ENCODE peak calls at places on chromosomes 3 and 15, in four cellular contexts. One of them, this sample, is unnamed. For H3K4me1, the result is how much of the 10 kb centered on the place peaks cover.

GRCh38 chr3:46516521-46516920 is 18.7 kb downstream of the RTP3 start:
- DNase-seq in body of pancreas: no peak
- DNase-seq in cardiac muscle cell: peak
- DNase-seq in foreskin keratinocyte: no peak
- DNase-seq in this sample: no peak

GRCh38 chr3:125107861-125108567 is 52.2 kb upstream of the HEG1 start:
- DNase-seq in body of pancreas: no peak
- DNase-seq in cardiac muscle cell: peak
- DNase-seq in foreskin keratinocyte: peak
- DNase-seq in this sample: no peak

GRCh38 chr3:142815803-142816202 is 73.1 kb downstream of the PCOLCE2 start:
- DNase-seq in body of pancreas: no peak
- DNase-seq in cardiac muscle cell: no peak
- DNase-seq in foreskin keratinocyte: no peak
- DNase-seq in this sample: no peak

GRCh38 chr3:66412176-66412887 is 88.5 kb downstream of the LRIG1 start:
- DNase-seq in body of pancreas: no peak
- DNase-seq in cardiac muscle cell: no peak
- DNase-seq in foreskin keratinocyte: no peak
- DNase-seq in this sample: no peak

GRCh38 chr3:48598323-48599076 is 3.4 kb upstream of the COL7A1 start:
- DNase-seq in body of pancreas: no peak
- DNase-seq in cardiac muscle cell: peak
- DNase-seq in foreskin keratinocyte: peak
- DNase-seq in this sample: peak

GRCh38 chr15:80854104-80854503 is 74.9 kb downstream of the CEMIP start:
- DNase-seq in body of pancreas: no peak
- DNase-seq in cardiac muscle cell: peak
- DNase-seq in foreskin keratinocyte: no peak
- DNase-seq in this sample: no peak

GRCh38 chr15:98812711-98813441 is 164.5 kb downstream of the IGF1R start:
- DNase-seq in body of pancreas: no peak
- DNase-seq in cardiac muscle cell: peak
- DNase-seq in foreskin keratinocyte: no peak
- DNase-seq in this sample: no peak

GRCh38 chr3:178084938-178085816 is 451.1 kb upstream of the KCNMB2 start:
- DNase-seq in body of pancreas: peak
- DNase-seq in cardiac muscle cell: peak
- DNase-seq in foreskin keratinocyte: no peak
- DNase-seq in this sample: peak

GRCh38 chr3:134652409-134652831 is 1.6 kb upstream of the KY start:
- DNase-seq in body of pancreas: no peak
- DNase-seq in cardiac muscle cell: peak
- DNase-seq in foreskin keratinocyte: no peak
- DNase-seq in this sample: peak

GRCh38 chr15:63426552-63426951 is 44.9 kb upstream of the CA12 start:
- DNase-seq in body of pancreas: no peak
- DNase-seq in cardiac muscle cell: no peak
- DNase-seq in foreskin keratinocyte: no peak
- DNase-seq in this sample: no peak

GRCh38 chr15:76185716-76186115 is 125.6 kb downstream of the ETFA start:
- DNase-seq in body of pancreas: peak
- DNase-seq in cardiac muscle cell: peak
- DNase-seq in foreskin keratinocyte: peak
- DNase-seq in this sample: no peak

GRCh38 chr3:53250453-53250852 is 5.4 kb downstream of the TKT start:
- DNase-seq in body of pancreas: no peak
- DNase-seq in cardiac muscle cell: no peak
- DNase-seq in foreskin keratinocyte: no peak
- DNase-seq in this sample: no peak

GRCh38 chr15:31275331-31276262 is 51.0 kb upstream of the KLF13 start:
- DNase-seq in body of pancreas: no peak
- DNase-seq in cardiac muscle cell: no peak
- DNase-seq in foreskin keratinocyte: no peak
- DNase-seq in this sample: peak

GRCh38 chr3:134864644-134865043 is 69.6 kb downstream of the EPHB1 start:
- DNase-seq in body of pancreas: no peak
- DNase-seq in cardiac muscle cell: peak
- DNase-seq in foreskin keratinocyte: no peak
- DNase-seq in this sample: no peak

GRCh38 chr15:47331796-47332480 is 385.4 kb upstream of the SEMA6D start:
- DNase-seq in body of pancreas: no peak
- DNase-seq in cardiac muscle cell: peak
- DNase-seq in foreskin keratinocyte: peak
- DNase-seq in this sample: no peak

GRCh38 chr3:71859128-71859519 is 74.2 kb upstream of the PROK2 start:
- DNase-seq in body of pancreas: peak
- DNase-seq in cardiac muscle cell: peak
- DNase-seq in foreskin keratinocyte: peak
- DNase-seq in this sample: no peak

GRCh38 chr3:21752749-21753347 is 1.8 kb upstream of the ZNF385D start:
- DNase-seq in body of pancreas: no peak
- DNase-seq in cardiac muscle cell: peak
- DNase-seq in foreskin keratinocyte: no peak
- DNase-seq in this sample: no peak

GRCh38 chr3:86563358-86563970 is 427.5 kb downstream of the VGLL3 start:
- DNase-seq in body of pancreas: no peak
- DNase-seq in cardiac muscle cell: peak
- DNase-seq in foreskin keratinocyte: no peak
- DNase-seq in this sample: no peak

GRCh38 chr3:13028010-13028821 is 45.0 kb downstream of the IQSEC1 start:
- DNase-seq in body of pancreas: no peak
- DNase-seq in cardiac muscle cell: no peak
- DNase-seq in foreskin keratinocyte: no peak
- DNase-seq in this sample: no peak

GRCh38 chr15:49494842-49495241 is 71.8 kb downstream of the FGF7 start:
- DNase-seq in body of pancreas: no peak
- DNase-seq in cardiac muscle cell: no peak
- DNase-seq in foreskin keratinocyte: peak
- DNase-seq in this sample: no peak

GRCh38 chr3:150588027-150588830 is 14.9 kb upstream of the SELENOT start:
- DNase-seq in body of pancreas: no peak
- DNase-seq in cardiac muscle cell: no peak
- DNase-seq in foreskin keratinocyte: no peak
- DNase-seq in this sample: no peak

GRCh38 chr3:5122741-5123706 is 932 bp downstream of the ARL8B start:
- DNase-seq in body of pancreas: peak
- DNase-seq in cardiac muscle cell: peak
- DNase-seq in foreskin keratinocyte: peak
- DNase-seq in this sample: peak
- H3K27ac ChIP-seq in body of pancreas: peak
- H3K27ac ChIP-seq in cardiac muscle cell: peak
- H3K27ac ChIP-seq in foreskin keratinocyte: peak
- H3K27ac ChIP-seq in this sample: peak

GRCh38 chr3:161084277-161084676 is 20.9 kb downstream of the B3GALNT1 start:
- DNase-seq in body of pancreas: no peak
- DNase-seq in cardiac muscle cell: no peak
- DNase-seq in foreskin keratinocyte: no peak
- DNase-seq in this sample: no peak

GRCh38 chr3:161083131-161083530 is 22.0 kb downstream of the B3GALNT1 start:
- DNase-seq in body of pancreas: no peak
- DNase-seq in cardiac muscle cell: no peak
- DNase-seq in foreskin keratinocyte: no peak
- DNase-seq in this sample: no peak

GRCh38 chr3:161081675-161082462 is 23.3 kb downstream of the B3GALNT1 start:
- DNase-seq in body of pancreas: no peak
- DNase-seq in cardiac muscle cell: peak
- DNase-seq in foreskin keratinocyte: no peak
- DNase-seq in this sample: no peak
- H3K4me1 ChIP-seq in body of pancreas: under half
- H3K4me1 ChIP-seq in cardiac muscle cell: under half
- H3K4me1 ChIP-seq in foreskin keratinocyte: under half
- H3K4me1 ChIP-seq in this sample: under half

GRCh38 chr3:183554377-183554776 is 1.1 kb downstream of the KLHL6 start:
- DNase-seq in body of pancreas: no peak
- DNase-seq in cardiac muscle cell: no peak
- DNase-seq in foreskin keratinocyte: no peak
- DNase-seq in this sample: no peak

GRCh38 chr3:183555541-183556081 is at the start of gene KLHL6:
- DNase-seq in body of pancreas: no peak
- DNase-seq in cardiac muscle cell: peak
- DNase-seq in foreskin keratinocyte: no peak
- DNase-seq in this sample: peak

GRCh38 chr3:183548262-183548769 is 7.2 kb downstream of the KLHL6 start:
- DNase-seq in body of pancreas: no peak
- DNase-seq in cardiac muscle cell: peak
- DNase-seq in foreskin keratinocyte: peak
- DNase-seq in this sample: no peak

GRCh38 chr3:183553263-183554026 is 2.1 kb downstream of the KLHL6 start:
- DNase-seq in body of pancreas: no peak
- DNase-seq in cardiac muscle cell: no peak
- DNase-seq in foreskin keratinocyte: no peak
- DNase-seq in this sample: no peak

GRCh38 chr3:183551930-183552329 is 3.6 kb downstream of the KLHL6 start:
- DNase-seq in body of pancreas: no peak
- DNase-seq in cardiac muscle cell: no peak
- DNase-seq in foreskin keratinocyte: no peak
- DNase-seq in this sample: no peak
- H3K27ac ChIP-seq in body of pancreas: no peak
- H3K27ac ChIP-seq in cardiac muscle cell: no peak
- H3K27ac ChIP-seq in foreskin keratinocyte: no peak
- H3K27ac ChIP-seq in this sample: no peak

DNA sequence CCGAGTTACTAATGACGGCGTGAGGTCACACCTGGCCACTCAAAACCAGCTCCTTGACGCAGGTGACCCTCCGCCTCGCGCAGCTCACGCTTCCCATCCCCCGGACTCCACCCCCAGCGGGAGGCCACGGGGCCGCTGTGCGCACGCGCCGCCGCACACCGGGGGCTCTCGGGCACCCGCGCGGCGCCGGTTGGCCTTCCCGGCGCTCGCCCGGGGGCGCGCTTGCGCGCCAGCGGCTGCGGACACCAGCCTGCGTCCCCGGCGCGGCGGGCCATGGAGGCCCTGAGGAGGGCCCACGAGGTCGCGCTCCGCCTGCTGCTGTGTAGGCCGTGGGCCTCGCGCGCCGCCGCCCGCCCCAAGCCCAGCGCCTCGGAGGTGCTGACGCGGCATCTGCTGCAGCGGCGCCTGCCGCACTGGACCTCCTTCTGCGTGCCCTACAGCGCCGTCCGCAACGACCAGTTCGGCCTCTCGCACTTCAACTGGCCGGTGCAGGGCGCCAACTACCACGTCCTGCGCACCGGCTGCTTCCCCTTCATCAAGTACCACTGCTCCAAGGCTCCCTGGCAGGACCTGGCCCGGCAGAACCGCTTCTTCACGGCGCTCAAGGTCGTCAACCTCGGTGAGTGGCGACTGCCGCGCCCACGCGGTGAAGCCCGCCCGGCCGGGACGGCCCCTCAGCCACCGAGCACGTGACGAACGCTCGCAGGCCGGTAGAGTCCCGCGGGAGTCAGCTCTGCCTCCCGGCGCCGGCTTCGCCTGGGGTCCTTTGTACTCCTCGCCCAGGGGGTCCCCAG is at the start of gene C15orf61:
- DNase-seq in body of pancreas: peak
- DNase-seq in cardiac muscle cell: peak
- DNase-seq in foreskin keratinocyte: peak
- DNase-seq in this sample: peak
- H3K4me1 ChIP-seq in body of pancreas: under half
- H3K4me1 ChIP-seq in cardiac muscle cell: under half
- H3K4me1 ChIP-seq in foreskin keratinocyte: under half
- H3K4me1 ChIP-seq in this sample: under half

GRCh38 chr3:194166682-194167479 is 30.9 kb downstream of the HES1 start:
- DNase-seq in body of pancreas: no peak
- DNase-seq in cardiac muscle cell: peak
- DNase-seq in foreskin keratinocyte: no peak
- DNase-seq in this sample: peak
- H3K27ac ChIP-seq in body of pancreas: no peak
- H3K27ac ChIP-seq in cardiac muscle cell: no peak
- H3K27ac ChIP-seq in foreskin keratinocyte: no peak
- H3K27ac ChIP-seq in this sample: no peak

GRCh38 chr15:87661481-87661880 is 595.1 kb downstream of the NTRK3 start:
- DNase-seq in body of pancreas: no peak
- DNase-seq in cardiac muscle cell: no peak
- DNase-seq in foreskin keratinocyte: no peak
- DNase-seq in this sample: no peak

GRCh38 chr15:87662575-87662974 is 594.0 kb downstream of the NTRK3 start:
- DNase-seq in body of pancreas: no peak
- DNase-seq in cardiac muscle cell: no peak
- DNase-seq in foreskin keratinocyte: no peak
- DNase-seq in this sample: no peak

GRCh38 chr15:87656373-87656772 is 600.2 kb downstream of the NTRK3 start:
- DNase-seq in body of pancreas: no peak
- DNase-seq in cardiac muscle cell: no peak
- DNase-seq in foreskin keratinocyte: no peak
- DNase-seq in this sample: no peak

GRCh38 chr15:87661952-87662351 is 594.6 kb downstream of the NTRK3 start:
- DNase-seq in body of pancreas: no peak
- DNase-seq in cardiac muscle cell: no peak
- DNase-seq in foreskin keratinocyte: no peak
- DNase-seq in this sample: no peak

DNA sequence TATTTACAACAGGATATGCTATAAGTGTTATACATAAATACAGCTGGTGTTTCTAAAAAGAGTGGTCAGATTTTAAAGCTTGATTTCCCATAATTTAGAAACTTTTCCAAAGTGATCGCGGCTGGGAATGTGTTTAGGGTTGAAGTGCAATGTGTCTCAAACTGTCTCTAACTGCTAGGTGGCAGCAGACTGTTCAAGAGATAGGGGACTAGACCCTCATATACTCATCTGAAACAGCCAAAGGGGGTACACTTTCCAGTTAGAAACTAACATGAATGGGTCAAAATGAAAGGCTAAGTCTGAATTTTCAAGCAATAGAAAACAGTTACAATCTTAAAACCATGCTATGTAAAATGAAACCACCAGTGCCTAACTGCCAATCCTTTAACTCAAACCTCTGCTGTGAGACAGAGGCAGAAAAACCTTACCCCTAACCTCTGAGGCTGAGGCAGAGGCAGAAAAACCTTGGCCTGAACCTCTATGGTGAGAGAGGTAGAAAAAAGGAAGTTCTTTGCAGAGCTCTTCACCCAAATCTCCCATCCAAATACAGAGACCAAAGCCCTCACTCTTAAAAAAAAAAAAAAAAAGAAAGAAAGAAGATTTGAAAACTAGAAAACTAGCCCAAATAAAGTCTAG is 595.9 kb downstream of the NTRK3 start:
- DNase-seq in body of pancreas: no peak
- DNase-seq in cardiac muscle cell: no peak
- DNase-seq in foreskin keratinocyte: no peak
- DNase-seq in this sample: no peak
- H3K4me1 ChIP-seq in body of pancreas: under half
- H3K4me1 ChIP-seq in cardiac muscle cell: under half
- H3K4me1 ChIP-seq in foreskin keratinocyte: under half
- H3K4me1 ChIP-seq in this sample: under half

This sample was measured in right atrium auricular region.